ENCODE peak calls at places on chromosome 1, in nine cellular contexts. P, Z, F, Y, L, E, N, R and U are unnamed samples.

GRCh38 chr1:65006806-65007205 is 40.5 kb upstream of the JAK1 start:
- DNase-seq in F (no peak), R (no peak), L (no peak), E (no peak), Z (no peak), Y (no peak), N (no peak), P (no peak), U (no peak)

GRCh38 chr1:221697924-221698425 is 43.9 kb downstream of the DUSP10 start:
- DNase-seq in F (no peak), Z (no peak), R (no peak), N (no peak), P (no peak), Y (peak; percentile 27), E (no peak), L (no peak), U (no peak)

GRCh38 chr1:94801919-94802546 is 18.1 kb upstream of the SLC44A3 start:
- DNase-seq in Z (no peak), F (peak; percentile 45), L (peak; percentile 32), P (peak; percentile 58), R (peak; percentile 85), Y (peak; percentile 89), N (peak; percentile 64), E (peak; percentile 82), U (peak; percentile 79)

GRCh38 chr1:247268390-247269045 is 12.6 kb downstream of the VN1R5 start:
- DNase-seq in N (no peak), Z (no peak), Y (no peak), E (no peak), R (no peak), P (no peak), F (no peak), L (no peak), U (no peak)

GRCh38 chr1:203684077-203684476 is 57.4 kb downstream of the ATP2B4 start:
- DNase-seq in R (no peak), Y (no peak), N (no peak), Z (no peak), L (no peak), P (no peak), E (no peak), F (no peak), U (no peak)

GRCh38 chr1:22903113-22903512 is 69.6 kb downstream of the LACTBL1 start:
- DNase-seq in F (no peak), L (no peak), P (no peak), E (no peak), R (no peak), N (no peak), Z (no peak), Y (no peak), U (no peak)

GRCh38 chr1:152112885-152113432 is 2.3 kb downstream of the TCHH start:
- DNase-seq in R (no peak), P (no peak), Z (no peak), F (no peak), N (no peak), Y (no peak), L (no peak), E (no peak), U (no peak)

GRCh38 chr1:59707216-59707615 is 107.5 kb upstream of the HOOK1 start:
- DNase-seq in P (no peak), R (peak; percentile 73), E (no peak), Y (peak; percentile 83), Z (no peak), L (no peak), N (no peak), F (peak; percentile 59), U (no peak)

GRCh38 chr1:15352122-15352957 is 57.3 kb upstream of the EFHD2 start:
- DNase-seq in E (no peak), P (no peak), N (peak; percentile 97), L (peak; percentile 23), F (no peak), Z (peak; percentile 29), Y (no peak), R (peak; percentile 90), U (no peak)

GRCh38 chr1:97805093-97805492 is 115.7 kb downstream of the DPYD start:
- DNase-seq in E (no peak), Y (no peak), L (no peak), N (no peak), R (no peak), P (no peak), F (no peak), Z (no peak), U (no peak)

GRCh38 chr1:158022554-158023278 is 29.3 kb downstream of the KIRREL1 start:
- DNase-seq in E (no peak), Z (no peak), Y (no peak), F (no peak), R (peak; percentile 41), L (no peak), P (no peak), N (no peak), U (no peak)